ENCODE peak calls at places on chromosomes 12 and 14, in four cellular contexts. K is lower lobe of right lung, C is heart left ventricle, L is MM.1S. F is an unnamed sample.

GRCh38 chr14:46137786-46138185 is 513.8 kb downstream of the RPL10L start:
- DNase-seq in C (no peak), L (no peak), K (no peak), F (no peak)

GRCh38 chr14:92987713-92988510 is 65.0 kb downstream of the CHGA start:
- DNase-seq in C (peak; percentile 22), L (no peak), K (peak; percentile 37), F (no peak)

GRCh38 chr12:42625611-42626010 is 36.1 kb upstream of the PRICKLE1 start:
- DNase-seq in K (no peak), L (no peak), C (no peak), F (no peak)

GRCh38 chr14:93984070-93984469 is 7.7 kb upstream of the ASB2 start:
- DNase-seq in K (peak; percentile 26), C (no peak), L (no peak), F (no peak)

GRCh38 chr14:31243860-31244259 is 36.3 kb upstream of the HECTD1 start:
- DNase-seq in L (no peak), K (no peak), C (no peak), F (no peak)

GRCh38 chr12:119681953-119682352 is 14.0 kb downstream of the PRKAB1 start:
- DNase-seq in L (no peak), C (no peak), K (no peak), F (no peak)

GRCh38 chr14:61385002-61385685 is 63.8 kb downstream of the PRKCH start:
- DNase-seq in L (no peak), K (no peak), C (no peak), F (no peak)

GRCh38 chr12:47930634-47931033 is 25.8 kb upstream of the VDR start:
- DNase-seq in L (no peak), C (no peak), K (no peak), F (no peak)

GRCh38 chr12:62772556-62772955 is 162.4 kb downstream of the PPM1H start:
- DNase-seq in C (no peak), L (no peak), K (no peak), F (no peak)

GRCh38 chr12:22431693-22432251 is 97.3 kb upstream of the ST8SIA1 start:
- DNase-seq in C (no peak), K (no peak), L (peak; percentile 16), F (no peak)

GRCh38 chr14:91332448-91333059 is 85.1 kb downstream of the CCDC88C start:
- DNase-seq in C (no peak), L (no peak), K (no peak), F (no peak)

GRCh38 chr12:130552483-130552996 is 163.6 kb downstream of the RIMBP2 start:
- DNase-seq in K (no peak), C (no peak), L (no peak), F (no peak)

GRCh38 chr14:56196274-56196673 is 78.1 kb downstream of the PELI2 start:
- DNase-seq in L (peak; percentile 21), K (no peak), C (no peak), F (no peak)

GRCh38 chr14:74653386-74654138 is 41.5 kb upstream of the LTBP2 start:
- DNase-seq in C (no peak), L (no peak), K (no peak), F (no peak)

GRCh38 chr14:34872822-34873590 is 2.2 kb downstream of the BAZ1A start:
- DNase-seq in L (no peak), K (no peak), C (no peak), F (no peak)

GRCh38 chr12:78209851-78210493 is 379.3 kb downstream of the NAV3 start:
- DNase-seq in L (no peak), C (peak; percentile 42), K (no peak), F (no peak)

GRCh38 chr12:49706351-49707126 is 666 bp downstream of the FMNL3 start:
- DNase-seq in K (peak; percentile 55), L (no peak), C (peak; percentile 48), F (no peak)

GRCh38 chr14:56145965-56146364 is 27.8 kb downstream of the PELI2 start:
- DNase-seq in K (no peak), C (no peak), L (no peak), F (no peak)

GRCh38 chr14:102525213-102526143 is 15.9 kb upstream of the ANKRD9 start:
- DNase-seq in L (peak; percentile 28), K (no peak), C (no peak), F (peak; percentile 73)

GRCh38 chr12:121511931-121512330 is 68.9 kb downstream of the KDM2B start:
- DNase-seq in C (no peak), K (no peak), L (no peak), F (no peak)

GRCh38 chr14:89564291-89564957 is 147.4 kb upstream of the FOXN3 start:
- DNase-seq in C (no peak), K (no peak), L (no peak), F (no peak)

GRCh38 chr14:99822800-99823455 is 29.7 kb downstream of the EML1 start:
- DNase-seq in K (no peak), C (no peak), L (no peak), F (no peak)

GRCh38 chr12:57469334-57470164 is 10.0 kb downstream of the GLI1 start:
- DNase-seq in L (no peak), C (no peak), K (no peak), F (no peak)

GRCh38 chr12:57465030-57465746 is 5.6 kb downstream of the GLI1 start:
- DNase-seq in K (no peak), L (no peak), C (no peak), F (no peak)

GRCh38 chr12:57467915-57468314 is 8.3 kb downstream of the GLI1 start:
- DNase-seq in C (no peak), K (no peak), L (no peak), F (no peak)

GRCh38 chr12:57465747-57466505 is 6.3 kb downstream of the GLI1 start:
- DNase-seq in L (no peak), K (no peak), C (no peak), F (no peak)

GRCh38 chr12:57467212-57467874 is 7.8 kb downstream of the GLI1 start:
- DNase-seq in L (no peak), C (no peak), K (no peak), F (no peak)
- H3K36me3 ChIP-seq in L (no peaks in the 10 kb centered on the region), C (no peaks in the 10 kb centered on the region), K (no peaks in the 10 kb centered on the region), F (no peaks in the 10 kb centered on the region)

GRCh38 chr12:56808954-56809353 is 45.8 kb downstream of the HSD17B6 start:
- DNase-seq in C (no peak), K (no peak), L (no peak), F (no peak)
- H3K9me3 ChIP-seq in C (no peaks in the 10 kb centered on the region), K (peaks cover 22% of the 10 kb centered on the region), L (no peaks in the 10 kb centered on the region), F (peaks cover 4% of the 10 kb centered on the region)

DNA sequence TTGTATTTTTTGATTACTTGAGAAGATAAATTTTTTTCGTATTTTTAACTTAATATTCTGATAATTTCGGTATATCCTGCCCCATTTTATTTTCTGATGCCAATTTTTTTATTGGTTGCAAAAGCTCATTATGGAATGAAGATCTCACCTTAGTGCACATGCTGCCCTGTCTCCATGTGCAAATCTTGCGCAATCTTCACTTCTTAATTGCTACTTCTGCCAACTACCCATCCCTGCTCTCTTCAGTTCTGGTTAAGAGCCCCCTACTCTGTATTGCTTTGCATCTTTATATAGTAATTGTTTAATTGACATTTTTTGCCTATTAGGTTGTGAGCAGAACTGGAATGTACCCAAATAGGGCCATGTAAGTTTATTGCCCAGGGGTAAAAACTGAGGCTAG is 20.5 kb upstream of the LRRK2 start:
- DNase-seq in L (no peak), C (no peak), K (no peak), F (no peak)
- H3K4me1 ChIP-seq in L (peaks cover 15% of the 10 kb centered on the region), C (no peaks in the 10 kb centered on the region), K (peaks cover 9% of the 10 kb centered on the region), F (peaks cover 8% of the 10 kb centered on the region)

GRCh38 chr14:37608649-37609048 is 13.2 kb downstream of the TTC6 start:
- DNase-seq in L (no peak), C (no peak), K (no peak), F (no peak)
- H3K36me3 ChIP-seq in L (no peaks in the 10 kb centered on the region), C (no peaks in the 10 kb centered on the region), K (no peaks in the 10 kb centered on the region), F (no peaks in the 10 kb centered on the region)

GRCh38 chr14:78443834-78444233 is 273.7 kb downstream of the NRXN3 start:
- DNase-seq in C (no peak), K (no peak), L (no peak), F (no peak)
- H3K9me3 ChIP-seq in C (no peaks in the 10 kb centered on the region), K (no peaks in the 10 kb centered on the region), L (no peaks in the 10 kb centered on the region), F (no peaks in the 10 kb centered on the region)

GRCh38 chr14:68785817-68786490 is 6.9 kb downstream of the ZFP36L1 start:
- DNase-seq in L (no peak), C (peak; percentile 34), K (no peak), F (no peak)
- H3K4me1 ChIP-seq in L (no peaks in the 10 kb centered on the region), C (peaks cover 61% of the 10 kb centered on the region), K (peaks cover 74% of the 10 kb centered on the region), F (peaks cover 3% of the 10 kb centered on the region)

F was measured in HAP-1.